ENCODE peak calls at places on chromosomes 6 and 20, in eight cellular contexts. Z is stimulated activated CD8-positive, alpha-beta memory T cell treated with anti-CD3 and anti-CD28 coated beads, Interleukin-7, amount 100 ng/mL, for 4 hours; L is mesothelial cell of epicardium; H is amygdala; T is stimulated activated CD4-positive, alpha-beta T cell treated with anti-CD3 and anti-CD28 coated beads, Interleukin-2, amount 100 ng/mL, for 24 hours; Y is Ammon's horn; X is heart left ventricle; C is activated CD4-positive, alpha-beta T cell treated with anti-CD3 and anti-CD28 coated beads for 24 hours. G is an unnamed sample.

GRCh38 chr6:143958839-143959399 is 49.1 kb downstream of the PLAGL1 start:
- DNase-seq in Z (no peak), L (no peak), H (no peak), T (no peak), Y (no peak), X (no peak), C (no peak), G (no peak)

GRCh38 chr20:52346797-52347196 is 155.2 kb upstream of the ZFP64 start:
- DNase-seq in Z (no peak), L (no peak), H (no peak), T (no peak), Y (no peak), X (no peak), C (no peak), G (no peak)

GRCh38 chr6:79671605-79672266 is 40.6 kb downstream of the SH3BGRL2 start:
- DNase-seq in Z (peak), L (no peak), H (no peak), T (peak), Y (peak), X (peak), C (peak), G (peak)

GRCh38 chr6:32171234-32171633 is 4.7 kb downstream of the AGPAT1 start:
- DNase-seq in Z (no peak), L (no peak), H (no peak), T (no peak), Y (no peak), X (no peak), C (no peak), G (no peak)

GRCh38 chr20:41617059-41617921 is 887 bp downstream of the CHD6 start:
- DNase-seq in Z (peak), L (no peak), H (no peak), T (peak), Y (peak), X (peak), C (no peak), G (peak)

GRCh38 chr6:130625825-130626500 is 201.2 kb upstream of the SMLR1 start:
- DNase-seq in Z (no peak), L (no peak), H (no peak), T (no peak), Y (no peak), X (no peak), C (no peak), G (no peak)

GRCh38 chr6:168331058-168331457 is 11.5 kb upstream of the DACT2 start:
- DNase-seq in Z (no peak), L (no peak), H (no peak), T (no peak), Y (no peak), X (no peak), C (no peak), G (no peak)

GRCh38 chr6:34517461-34517868 is 38.7 kb downstream of the SPDEF start:
- DNase-seq in Z (no peak), L (no peak), H (no peak), T (no peak), Y (no peak), X (no peak), C (no peak), G (no peak)

GRCh38 chr6:125316621-125317020 is 14.9 kb upstream of the HDDC2 start:
- DNase-seq in Z (no peak), L (no peak), H (peak), T (no peak), Y (peak), X (no peak), C (no peak), G (no peak)